ENCODE peak calls at places on chromosomes 5 and 9, in seven cellular contexts. X is adrenal gland, N is spleen, T is AG04450, Z is foreskin fibroblast, I is epithelial cell of proximal tubule, R is GM12865. M is an unnamed sample.

GRCh38 chr5:159319363-159319762 is 10.9 kb downstream of the IL12B start:
- DNase-seq in R (no peak), T (no peak), Z (no peak), X (no peak), I (no peak), N (no peak), M (no peak)

GRCh38 chr9:70127540-70128416 is 84.1 kb downstream of the MAMDC2 start:
- DNase-seq in T (no peak), N (no peak), I (no peak), X (no peak), Z (no peak), R (no peak), M (no peak)

GRCh38 chr5:157100140-157100679 is 8.6 kb downstream of the HAVCR2 start:
- DNase-seq in I (no peak), Z (peak), R (no peak), X (peak), N (no peak), T (no peak), M (no peak)

GRCh38 chr5:14471557-14471956 is 110.0 kb upstream of the OTULINL start:
- DNase-seq in X (no peak), N (no peak), Z (no peak), R (no peak), I (no peak), T (no peak), M (no peak)

GRCh38 chr9:131012396-131012917 is 3.5 kb downstream of the LAMC3 start:
- DNase-seq in N (no peak), R (no peak), I (no peak), Z (no peak), X (no peak), T (no peak), M (peak)

GRCh38 chr5:16654647-16655334 is 38.0 kb upstream of the RETREG1 start:
- DNase-seq in N (no peak), X (no peak), T (no peak), R (no peak), Z (no peak), I (no peak), M (no peak)

GRCh38 chr5:88388476-88389170 is 120.0 kb upstream of the TMEM161B start:
- DNase-seq in X (no peak), Z (no peak), R (no peak), N (no peak), T (no peak), I (no peak), M (no peak)

GRCh38 chr5:80569961-80570786 is at the start of gene ANKRD34B:
- DNase-seq in N (peak), I (no peak), X (no peak), R (peak), Z (peak), T (no peak), M (no peak)

GRCh38 chr9:135797507-135798302 is 95.7 kb downstream of the KCNT1 start:
- DNase-seq in T (no peak), R (peak), Z (peak), I (no peak), X (peak), N (no peak), M (peak)

GRCh38 chr9:86854898-86855523 is 92.3 kb downstream of the GAS1 start:
- DNase-seq in X (no peak), N (no peak), Z (peak), I (peak), T (peak), R (no peak), M (peak)

GRCh38 chr5:17154211-17154996 is 63.0 kb upstream of the BASP1 start:
- DNase-seq in Z (peak), N (no peak), T (no peak), I (peak), X (no peak), R (no peak), M (no peak)

GRCh38 chr5:85663708-85664031 is 954.1 kb upstream of the COX7C start:
- DNase-seq in I (no peak), X (no peak), Z (no peak), R (no peak), N (no peak), T (no peak), M (no peak)

GRCh38 chr5:162654661-162655406 is 587.3 kb downstream of the GABRG2 start:
- DNase-seq in Z (no peak), I (no peak), N (no peak), X (no peak), T (no peak), R (no peak), M (no peak)

GRCh38 chr9:120299785-120300184 is 280.2 kb downstream of the CDK5RAP2 start:
- DNase-seq in T (no peak), R (no peak), I (no peak), X (no peak), N (no peak), Z (no peak), M (no peak)

GRCh38 chr5:58231041-58231440 is 228.8 kb downstream of the PLK2 start:
- DNase-seq in I (no peak), Z (no peak), R (no peak), T (no peak), X (no peak), N (no peak), M (no peak)

GRCh38 chr5:175321927-175322532 is 122.0 kb downstream of the DRD1 start:
- DNase-seq in I (no peak), Z (no peak), N (no peak), R (peak), T (no peak), X (peak), M (peak)

GRCh38 chr9:108445431-108446018 is 410.3 kb downstream of the ACTL7B start:
- DNase-seq in X (no peak), N (no peak), R (no peak), Z (no peak), T (no peak), I (no peak), M (no peak)

GRCh38 chr5:113446358-113446927 is 11.7 kb upstream of the TSSK1B start:
- DNase-seq in R (no peak), I (no peak), N (no peak), T (no peak), X (no peak), Z (no peak), M (no peak)

GRCh38 chr5:132763369-132764036 is 13.5 kb downstream of the SEPTIN8 start:
- DNase-seq in I (no peak), R (no peak), T (no peak), N (no peak), Z (no peak), X (no peak), M (peak)

GRCh38 chr9:129932303-129933151 is 97.3 kb downstream of the USP20 start:
- DNase-seq in X (no peak), T (no peak), Z (peak), R (peak), I (no peak), N (no peak), M (no peak)

GRCh38 chr9:34995288-34996060 is 5.9 kb downstream of the DNAJB5 start:
- DNase-seq in R (no peak), I (peak), X (no peak), N (no peak), Z (peak), T (no peak), M (no peak)

GRCh38 chr5:10594591-10595210 is 30.8 kb downstream of the ANKRD33B start:
- DNase-seq in T (no peak), N (peak), R (no peak), I (no peak), Z (no peak), X (no peak), M (no peak)

GRCh38 chr9:136171009-136171800 is 33.7 kb downstream of the LHX3 start:
- DNase-seq in Z (no peak), I (no peak), R (peak), N (no peak), X (no peak), T (no peak), M (no peak)

GRCh38 chr5:87732875-87733768 is 320.4 kb upstream of the CCNH start:
- DNase-seq in I (no peak), N (no peak), T (no peak), Z (no peak), X (no peak), R (no peak), M (no peak)

GRCh38 chr9:98795970-98796363 is 388 bp downstream of the ANKS6 start:
- DNase-seq in R (no peak), I (no peak), T (no peak), Z (no peak), X (peak), N (peak), M (no peak)

GRCh38 chr5:168603776-168604175 is 24.6 kb upstream of the PANK3 start:
- DNase-seq in I (no peak), Z (no peak), X (no peak), R (no peak), T (no peak), N (no peak), M (no peak)

GRCh38 chr5:180072256-180072548 is 643 bp upstream of the RNF130 start:
- DNase-seq in N (no peak), X (no peak), I (no peak), Z (no peak), T (no peak), R (no peak), M (no peak)

GRCh38 chr9:69885931-69886330 is 65.3 kb downstream of the CFAP95 start:
- DNase-seq in N (no peak), T (no peak), I (no peak), Z (no peak), R (no peak), X (no peak), M (no peak)

GRCh38 chr5:138967806-138968448 is 92.8 kb upstream of the LRRTM2 start:
- DNase-seq in X (no peak), I (no peak), R (peak), T (no peak), N (peak), Z (no peak), M (no peak)

GRCh38 chr5:173321886-173322285 is 6.3 kb downstream of the STC2 start:
- DNase-seq in T (no peak), X (no peak), N (no peak), Z (peak), I (no peak), R (no peak), M (no peak)

GRCh38 chr5:173325091-173325698 is 3.0 kb downstream of the STC2 start:
- DNase-seq in Z (no peak), R (no peak), I (no peak), T (no peak), X (no peak), N (peak), M (no peak)

GRCh38 chr5:173323799-173324114 is 4.5 kb downstream of the STC2 start:
- DNase-seq in N (peak), X (no peak), T (no peak), I (no peak), R (no peak), Z (no peak), M (no peak)

GRCh38 chr5:173324115-173325001 is 3.9 kb downstream of the STC2 start:
- DNase-seq in Z (peak), I (no peak), T (peak), X (peak), N (peak), R (peak), M (peak)

GRCh38 chr5:173323121-173323798 is 5.0 kb downstream of the STC2 start:
- DNase-seq in Z (no peak), N (peak), T (no peak), R (no peak), X (no peak), I (no peak), M (no peak)
- H3K4me3 ChIP-seq in Z (peak), N (no peak), T (peak), R (no peak), X (no peak), I (no peak), M (no peak)

DNA sequence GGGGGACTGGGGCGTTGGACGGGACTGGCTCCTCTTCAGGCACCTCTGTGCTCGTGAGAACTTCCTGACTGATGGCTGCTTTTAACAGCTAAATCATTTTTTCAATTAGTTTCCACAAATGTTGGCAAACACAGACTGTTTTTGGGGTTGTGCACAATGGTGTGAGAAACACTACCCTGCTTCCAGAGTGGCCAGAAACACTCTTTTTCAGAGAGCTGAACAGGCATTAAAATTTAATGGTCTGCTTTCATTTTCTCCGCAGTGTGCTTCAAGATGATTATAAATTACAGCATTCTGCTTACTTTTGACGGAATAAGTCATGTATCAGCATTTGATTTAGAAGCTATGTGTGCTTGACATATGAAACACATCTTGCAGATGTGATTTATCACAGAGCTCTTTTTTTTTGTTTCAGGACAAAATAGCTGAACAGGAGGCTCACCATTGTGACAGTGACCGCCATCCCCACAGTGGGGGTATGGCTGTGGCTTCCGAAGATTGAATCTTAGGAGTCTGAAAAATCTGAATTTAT is 454.5 kb upstream of the ZNF608 start:
- DNase-seq in Z (no peak), I (no peak), T (no peak), X (no peak), N (no peak), R (no peak), M (no peak)
- H3K4me3 ChIP-seq in Z (peak), I (peak), T (peak), X (no peak), N (peak), R (no peak), M (no peak)

GRCh38 chr5:140356878-140357730 is 2.9 kb upstream of the SLC4A9 start:
- DNase-seq in X (no peak), I (no peak), N (no peak), Z (no peak), T (no peak), R (peak), M (no peak)
- H3K4me3 ChIP-seq in X (no peak), I (no peak), N (no peak), Z (no peak), T (no peak), R (no peak), M (no peak)

DNA sequence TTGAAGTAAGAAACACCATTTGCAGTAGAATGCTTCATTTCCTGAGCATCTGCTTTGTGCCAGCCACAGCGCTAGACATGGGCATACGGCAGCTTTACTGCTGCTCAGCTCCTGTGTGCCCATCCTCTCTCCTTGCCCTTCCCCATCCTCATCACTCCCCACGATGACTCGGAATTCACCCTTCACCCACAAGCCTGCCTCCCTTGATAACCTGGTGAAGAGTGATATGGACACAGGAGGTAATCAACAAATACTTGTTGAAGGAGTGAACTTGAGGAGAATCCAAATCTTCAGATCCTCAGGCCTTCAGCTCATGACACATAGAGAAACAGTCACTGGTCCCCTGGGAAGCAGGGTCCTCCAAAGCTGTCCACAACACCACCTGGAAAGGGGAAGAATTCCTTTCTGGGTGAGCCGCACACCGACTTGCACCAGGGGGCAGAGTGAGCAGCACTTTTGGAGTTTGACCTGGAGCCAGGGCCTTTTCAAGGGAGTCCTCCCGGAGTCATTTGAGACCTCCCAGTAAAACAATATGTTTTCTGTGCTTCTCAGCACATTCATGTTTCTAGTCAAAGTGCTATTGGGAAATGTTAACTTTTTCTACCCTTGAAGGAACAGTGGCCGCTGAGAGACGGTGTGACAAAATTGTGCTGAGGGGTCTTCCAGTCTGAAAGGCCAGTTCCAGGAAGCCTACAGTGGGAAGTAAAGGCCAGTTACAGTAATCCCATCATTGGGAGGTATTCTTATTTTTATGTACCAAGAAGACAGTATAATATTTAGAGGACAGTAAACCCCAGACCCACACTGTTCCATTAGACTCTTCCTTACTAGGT is 332.3 kb downstream of the CWC27 start:
- DNase-seq in T (peak), R (peak), X (peak), I (no peak), Z (peak), N (no peak), M (peak)
- H3K4me3 ChIP-seq in T (no peak), R (no peak), X (no peak), I (no peak), Z (no peak), N (no peak), M (no peak)